ENCODE peak calls at places on chromosomes 2 and 18, in five cellular contexts. One of them, this sample, is unnamed.

GRCh38 chr2:11385222-11385621 is 40.8 kb upstream of the ROCK2 start:
- DNase-seq in esophagus squamous epithelium: no peak
- DNase-seq in fibroblast of villous mesenchyme: no peak
- DNase-seq in IMR-90: no peak
- DNase-seq in kidney epithelial cell: no peak
- DNase-seq in this sample: no peak

GRCh38 chr2:73830871-73831401 is 2.2 kb downstream of the STAMBP start:
- DNase-seq in esophagus squamous epithelium: no peak
- DNase-seq in fibroblast of villous mesenchyme: peak; percentile 48
- DNase-seq in IMR-90: peak; percentile 91
- DNase-seq in kidney epithelial cell: peak; percentile 81
- DNase-seq in this sample: peak; percentile 59

GRCh38 chr2:97698530-97698929 is 14.8 kb upstream of the ZAP70 start:
- DNase-seq in esophagus squamous epithelium: no peak
- DNase-seq in fibroblast of villous mesenchyme: no peak
- DNase-seq in IMR-90: no peak
- DNase-seq in kidney epithelial cell: no peak
- DNase-seq in this sample: no peak

GRCh38 chr2:11787991-11788390 is 41.6 kb downstream of the LPIN1 start:
- DNase-seq in esophagus squamous epithelium: no peak
- DNase-seq in fibroblast of villous mesenchyme: no peak
- DNase-seq in IMR-90: no peak
- DNase-seq in kidney epithelial cell: no peak
- DNase-seq in this sample: no peak

GRCh38 chr2:231049286-231050017 is 7.2 kb upstream of the PSMD1 start:
- DNase-seq in esophagus squamous epithelium: no peak
- DNase-seq in fibroblast of villous mesenchyme: no peak
- DNase-seq in IMR-90: no peak
- DNase-seq in kidney epithelial cell: no peak
- DNase-seq in this sample: no peak

GRCh38 chr2:131543385-131543891 is 15.8 kb downstream of the CCDC74A start:
- DNase-seq in esophagus squamous epithelium: no peak
- DNase-seq in fibroblast of villous mesenchyme: no peak
- DNase-seq in IMR-90: no peak
- DNase-seq in kidney epithelial cell: no peak
- DNase-seq in this sample: no peak

GRCh38 chr2:215933141-215933540 is 80.2 kb downstream of the MREG start:
- DNase-seq in esophagus squamous epithelium: no peak
- DNase-seq in fibroblast of villous mesenchyme: no peak
- DNase-seq in IMR-90: no peak
- DNase-seq in kidney epithelial cell: no peak
- DNase-seq in this sample: no peak

GRCh38 chr2:67037655-67038054 is 359.5 kb upstream of the ETAA1 start:
- DNase-seq in esophagus squamous epithelium: no peak
- DNase-seq in fibroblast of villous mesenchyme: no peak
- DNase-seq in IMR-90: no peak
- DNase-seq in kidney epithelial cell: no peak
- DNase-seq in this sample: no peak

GRCh38 chr2:171522804-171523338 is 597 bp downstream of the CYBRD1 start:
- DNase-seq in esophagus squamous epithelium: no peak
- DNase-seq in fibroblast of villous mesenchyme: no peak
- DNase-seq in IMR-90: no peak
- DNase-seq in kidney epithelial cell: no peak
- DNase-seq in this sample: peak; percentile 40

GRCh38 chr18:7366597-7366996 is 135.7 kb downstream of the LRRC30 start:
- DNase-seq in esophagus squamous epithelium: no peak
- DNase-seq in fibroblast of villous mesenchyme: no peak
- DNase-seq in IMR-90: no peak
- DNase-seq in kidney epithelial cell: no peak
- DNase-seq in this sample: no peak

GRCh38 chr2:96163768-96164429 is 18.7 kb upstream of the DUSP2 start:
- DNase-seq in esophagus squamous epithelium: no peak
- DNase-seq in fibroblast of villous mesenchyme: no peak
- DNase-seq in IMR-90: no peak
- DNase-seq in kidney epithelial cell: no peak
- DNase-seq in this sample: peak; percentile 91

This sample was measured in activated CD4-positive, alpha-beta T cell treated with anti-CD3 and anti-CD28 coated beads for 36 hours.